ENCODE peak calls at places on chromosome 19, in ten cellular contexts. One of them, this sample, is unnamed.

GRCh38 chr19:4061683-4062575 is 4.8 kb downstream of the ZBTB7A start:
- DNase-seq in T-helper 9 cell: no peak
- DNase-seq in left ventricle myocardium inferior: no peak
- DNase-seq in ELR: no peak
- DNase-seq in ovary: no peak
- DNase-seq in neural progenitor cell: no peak
- DNase-seq in trophoblast cell: peak; percentile 91
- DNase-seq in AG09309: no peak
- DNase-seq in endothelial cell: no peak
- DNase-seq in activated CD4-positive, alpha-beta T cell treated with anti-CD3 and anti-CD28 coated beads for 48 hours: no peak
- DNase-seq in this sample: peak; percentile 95

GRCh38 chr19:29735821-29736220 is 20.8 kb upstream of the C19orf12 start:
- DNase-seq in T-helper 9 cell: no peak
- DNase-seq in left ventricle myocardium inferior: no peak
- DNase-seq in ELR: no peak
- DNase-seq in ovary: no peak
- DNase-seq in neural progenitor cell: no peak
- DNase-seq in trophoblast cell: peak; percentile 90
- DNase-seq in AG09309: no peak
- DNase-seq in endothelial cell: no peak
- DNase-seq in activated CD4-positive, alpha-beta T cell treated with anti-CD3 and anti-CD28 coated beads for 48 hours: no peak
- DNase-seq in this sample: no peak

GRCh38 chr19:14058182-14059092 is 3.4 kb downstream of the PALM3 start:
- DNase-seq in T-helper 9 cell: no peak
- DNase-seq in left ventricle myocardium inferior: no peak
- DNase-seq in ELR: no peak
- DNase-seq in ovary: no peak
- DNase-seq in neural progenitor cell: no peak
- DNase-seq in trophoblast cell: no peak
- DNase-seq in AG09309: no peak
- DNase-seq in endothelial cell: no peak
- DNase-seq in activated CD4-positive, alpha-beta T cell treated with anti-CD3 and anti-CD28 coated beads for 48 hours: no peak
- DNase-seq in this sample: no peak

GRCh38 chr19:33241530-33242101 is 16.0 kb upstream of the SLC7A10 start:
- DNase-seq in T-helper 9 cell: no peak
- DNase-seq in left ventricle myocardium inferior: no peak
- DNase-seq in ELR: peak; percentile 17
- DNase-seq in ovary: no peak
- DNase-seq in neural progenitor cell: peak; percentile 55
- DNase-seq in trophoblast cell: no peak
- DNase-seq in AG09309: no peak
- DNase-seq in endothelial cell: no peak
- DNase-seq in activated CD4-positive, alpha-beta T cell treated with anti-CD3 and anti-CD28 coated beads for 48 hours: peak; percentile 29
- DNase-seq in this sample: peak; percentile 49

GRCh38 chr19:40921005-40921897 is 39.2 kb upstream of the CYP2A7 start:
- DNase-seq in T-helper 9 cell: no peak
- DNase-seq in left ventricle myocardium inferior: no peak
- DNase-seq in ELR: peak; percentile 17
- DNase-seq in ovary: peak; percentile 68
- DNase-seq in neural progenitor cell: no peak
- DNase-seq in trophoblast cell: no peak
- DNase-seq in AG09309: no peak
- DNase-seq in endothelial cell: no peak
- DNase-seq in activated CD4-positive, alpha-beta T cell treated with anti-CD3 and anti-CD28 coated beads for 48 hours: no peak
- DNase-seq in this sample: no peak

GRCh38 chr19:35558400-35559280 is 4.8 kb downstream of the ATP4A start:
- DNase-seq in T-helper 9 cell: no peak
- DNase-seq in left ventricle myocardium inferior: no peak
- DNase-seq in ELR: no peak
- DNase-seq in ovary: no peak
- DNase-seq in neural progenitor cell: no peak
- DNase-seq in trophoblast cell: no peak
- DNase-seq in AG09309: no peak
- DNase-seq in endothelial cell: no peak
- DNase-seq in activated CD4-positive, alpha-beta T cell treated with anti-CD3 and anti-CD28 coated beads for 48 hours: no peak
- DNase-seq in this sample: no peak

GRCh38 chr19:46006411-46006810 is 11.1 kb downstream of the CCDC61 start:
- DNase-seq in T-helper 9 cell: no peak
- DNase-seq in left ventricle myocardium inferior: no peak
- DNase-seq in ELR: no peak
- DNase-seq in ovary: no peak
- DNase-seq in neural progenitor cell: no peak
- DNase-seq in trophoblast cell: no peak
- DNase-seq in AG09309: no peak
- DNase-seq in endothelial cell: no peak
- DNase-seq in activated CD4-positive, alpha-beta T cell treated with anti-CD3 and anti-CD28 coated beads for 48 hours: no peak
- DNase-seq in this sample: no peak

GRCh38 chr19:47068246-47068645 is 19.8 kb upstream of the TMEM160 start:
- DNase-seq in T-helper 9 cell: no peak
- DNase-seq in left ventricle myocardium inferior: no peak
- DNase-seq in ELR: no peak
- DNase-seq in ovary: no peak
- DNase-seq in neural progenitor cell: no peak
- DNase-seq in trophoblast cell: no peak
- DNase-seq in AG09309: no peak
- DNase-seq in endothelial cell: no peak
- DNase-seq in activated CD4-positive, alpha-beta T cell treated with anti-CD3 and anti-CD28 coated beads for 48 hours: no peak
- DNase-seq in this sample: no peak

GRCh38 chr19:13314761-13315160 is 164.6 kb downstream of the IER2 start:
- DNase-seq in T-helper 9 cell: no peak
- DNase-seq in left ventricle myocardium inferior: no peak
- DNase-seq in ELR: no peak
- DNase-seq in ovary: no peak
- DNase-seq in neural progenitor cell: no peak
- DNase-seq in trophoblast cell: no peak
- DNase-seq in AG09309: no peak
- DNase-seq in endothelial cell: no peak
- DNase-seq in activated CD4-positive, alpha-beta T cell treated with anti-CD3 and anti-CD28 coated beads for 48 hours: no peak
- DNase-seq in this sample: no peak

GRCh38 chr19:23436318-23436717 is 41.0 kb upstream of the ZNF91 start:
- DNase-seq in T-helper 9 cell: no peak
- DNase-seq in left ventricle myocardium inferior: no peak
- DNase-seq in ELR: no peak
- DNase-seq in ovary: no peak
- DNase-seq in neural progenitor cell: no peak
- DNase-seq in trophoblast cell: no peak
- DNase-seq in AG09309: no peak
- DNase-seq in endothelial cell: no peak
- DNase-seq in activated CD4-positive, alpha-beta T cell treated with anti-CD3 and anti-CD28 coated beads for 48 hours: peak; percentile 37
- DNase-seq in this sample: peak; percentile 17

GRCh38 chr19:16266586-16266942 is 58.1 kb upstream of the KLF2 start:
- DNase-seq in T-helper 9 cell: peak; percentile 51
- DNase-seq in left ventricle myocardium inferior: no peak
- DNase-seq in ELR: no peak
- DNase-seq in ovary: no peak
- DNase-seq in neural progenitor cell: no peak
- DNase-seq in trophoblast cell: no peak
- DNase-seq in AG09309: no peak
- DNase-seq in endothelial cell: no peak
- DNase-seq in activated CD4-positive, alpha-beta T cell treated with anti-CD3 and anti-CD28 coated beads for 48 hours: peak; percentile 67
- DNase-seq in this sample: no peak

GRCh38 chr19:4390017-4390861 is 10.1 kb downstream of the SH3GL1 start:
- DNase-seq in T-helper 9 cell: no peak
- DNase-seq in left ventricle myocardium inferior: peak; percentile 55
- DNase-seq in ELR: peak; percentile 32
- DNase-seq in ovary: no peak
- DNase-seq in neural progenitor cell: peak; percentile 87
- DNase-seq in trophoblast cell: no peak
- DNase-seq in AG09309: no peak
- DNase-seq in endothelial cell: peak; percentile 54
- DNase-seq in activated CD4-positive, alpha-beta T cell treated with anti-CD3 and anti-CD28 coated beads for 48 hours: no peak
- DNase-seq in this sample: peak; percentile 41

GRCh38 chr19:49200238-49200862 is 42.8 kb downstream of the TRPM4 start:
- DNase-seq in T-helper 9 cell: no peak
- DNase-seq in left ventricle myocardium inferior: no peak
- DNase-seq in ELR: peak; percentile 47
- DNase-seq in ovary: no peak
- DNase-seq in neural progenitor cell: no peak
- DNase-seq in trophoblast cell: no peak
- DNase-seq in AG09309: no peak
- DNase-seq in endothelial cell: no peak
- DNase-seq in activated CD4-positive, alpha-beta T cell treated with anti-CD3 and anti-CD28 coated beads for 48 hours: peak; percentile 61
- DNase-seq in this sample: peak; percentile 20

GRCh38 chr19:50794074-50794777 is 4.0 kb downstream of the ACP4 start:
- DNase-seq in T-helper 9 cell: no peak
- DNase-seq in left ventricle myocardium inferior: no peak
- DNase-seq in ELR: peak; percentile 65
- DNase-seq in ovary: no peak
- DNase-seq in neural progenitor cell: no peak
- DNase-seq in trophoblast cell: no peak
- DNase-seq in AG09309: no peak
- DNase-seq in endothelial cell: no peak
- DNase-seq in activated CD4-positive, alpha-beta T cell treated with anti-CD3 and anti-CD28 coated beads for 48 hours: peak; percentile 53
- DNase-seq in this sample: peak; percentile 84

GRCh38 chr19:16199275-16199932 is 1.7 kb downstream of the AP1M1 start:
- DNase-seq in T-helper 9 cell: no peak
- DNase-seq in left ventricle myocardium inferior: no peak
- DNase-seq in ELR: no peak
- DNase-seq in ovary: no peak
- DNase-seq in neural progenitor cell: no peak
- DNase-seq in trophoblast cell: no peak
- DNase-seq in AG09309: no peak
- DNase-seq in endothelial cell: no peak
- DNase-seq in activated CD4-positive, alpha-beta T cell treated with anti-CD3 and anti-CD28 coated beads for 48 hours: no peak
- DNase-seq in this sample: no peak

GRCh38 chr19:10517760-10518443 is 655 bp upstream of the S1PR5 start:
- DNase-seq in T-helper 9 cell: no peak
- DNase-seq in left ventricle myocardium inferior: no peak
- DNase-seq in ELR: peak; percentile 43
- DNase-seq in ovary: no peak
- DNase-seq in neural progenitor cell: peak; percentile 39
- DNase-seq in trophoblast cell: no peak
- DNase-seq in AG09309: no peak
- DNase-seq in endothelial cell: no peak
- DNase-seq in activated CD4-positive, alpha-beta T cell treated with anti-CD3 and anti-CD28 coated beads for 48 hours: peak; percentile 19
- DNase-seq in this sample: no peak

GRCh38 chr19:33795370-33796163 is 1.1 kb upstream of the KCTD15 start:
- DNase-seq in T-helper 9 cell: peak; percentile 43
- DNase-seq in left ventricle myocardium inferior: peak; percentile 88
- DNase-seq in ELR: peak; percentile 72
- DNase-seq in ovary: peak; percentile 93
- DNase-seq in neural progenitor cell: peak; percentile 97
- DNase-seq in trophoblast cell: peak; percentile 51
- DNase-seq in AG09309: no peak
- DNase-seq in endothelial cell: peak; percentile 95
- DNase-seq in activated CD4-positive, alpha-beta T cell treated with anti-CD3 and anti-CD28 coated beads for 48 hours: peak; percentile 71
- DNase-seq in this sample: peak; percentile 86

GRCh38 chr19:38247734-38248268 is 8.4 kb downstream of the PPP1R14A start:
- DNase-seq in T-helper 9 cell: no peak
- DNase-seq in left ventricle myocardium inferior: no peak
- DNase-seq in ELR: no peak
- DNase-seq in ovary: no peak
- DNase-seq in neural progenitor cell: no peak
- DNase-seq in trophoblast cell: no peak
- DNase-seq in AG09309: no peak
- DNase-seq in endothelial cell: no peak
- DNase-seq in activated CD4-positive, alpha-beta T cell treated with anti-CD3 and anti-CD28 coated beads for 48 hours: no peak
- DNase-seq in this sample: peak; percentile 53

GRCh38 chr19:24033962-24034342 is 53.0 kb upstream of the ZNF254 start:
- DNase-seq in T-helper 9 cell: peak; percentile 8
- DNase-seq in left ventricle myocardium inferior: peak; percentile 30
- DNase-seq in ELR: peak; percentile 71
- DNase-seq in ovary: peak; percentile 54
- DNase-seq in neural progenitor cell: peak; percentile 46
- DNase-seq in trophoblast cell: peak; percentile 83
- DNase-seq in AG09309: peak; percentile 29
- DNase-seq in endothelial cell: peak; percentile 33
- DNase-seq in activated CD4-positive, alpha-beta T cell treated with anti-CD3 and anti-CD28 coated beads for 48 hours: peak; percentile 45
- DNase-seq in this sample: peak; percentile 21

GRCh38 chr19:46221981-46222610 is 7.4 kb upstream of the IGFL1 start:
- DNase-seq in T-helper 9 cell: no peak
- DNase-seq in left ventricle myocardium inferior: peak; percentile 29
- DNase-seq in ELR: peak; percentile 35
- DNase-seq in ovary: peak; percentile 84
- DNase-seq in neural progenitor cell: no peak
- DNase-seq in trophoblast cell: peak; percentile 59
- DNase-seq in AG09309: no peak
- DNase-seq in endothelial cell: no peak
- DNase-seq in activated CD4-positive, alpha-beta T cell treated with anti-CD3 and anti-CD28 coated beads for 48 hours: no peak
- DNase-seq in this sample: no peak

GRCh38 chr19:19366691-19367396 is 38.6 kb upstream of the GATAD2A start:
- DNase-seq in T-helper 9 cell: peak; percentile 60
- DNase-seq in left ventricle myocardium inferior: peak; percentile 58
- DNase-seq in ELR: peak; percentile 80
- DNase-seq in ovary: peak; percentile 65
- DNase-seq in neural progenitor cell: peak; percentile 84
- DNase-seq in trophoblast cell: peak; percentile 92
- DNase-seq in AG09309: no peak
- DNase-seq in endothelial cell: peak; percentile 72
- DNase-seq in activated CD4-positive, alpha-beta T cell treated with anti-CD3 and anti-CD28 coated beads for 48 hours: peak; percentile 81
- DNase-seq in this sample: peak; percentile 89

GRCh38 chr19:45693168-45693788 is 812 bp downstream of the QPCTL start:
- DNase-seq in T-helper 9 cell: peak; percentile 73
- DNase-seq in left ventricle myocardium inferior: peak; percentile 79
- DNase-seq in ELR: peak; percentile 83
- DNase-seq in ovary: peak; percentile 84
- DNase-seq in neural progenitor cell: peak; percentile 88
- DNase-seq in trophoblast cell: peak; percentile 68
- DNase-seq in AG09309: no peak
- DNase-seq in endothelial cell: peak; percentile 87
- DNase-seq in activated CD4-positive, alpha-beta T cell treated with anti-CD3 and anti-CD28 coated beads for 48 hours: peak; percentile 89
- DNase-seq in this sample: peak; percentile 81

GRCh38 chr19:8988204-8988603 is 22.0 kb downstream of the MUC16 start:
- DNase-seq in T-helper 9 cell: peak; percentile 29
- DNase-seq in left ventricle myocardium inferior: no peak
- DNase-seq in ELR: no peak
- DNase-seq in ovary: no peak
- DNase-seq in neural progenitor cell: peak; percentile 15
- DNase-seq in trophoblast cell: peak; percentile 77
- DNase-seq in AG09309: no peak
- DNase-seq in endothelial cell: no peak
- DNase-seq in activated CD4-positive, alpha-beta T cell treated with anti-CD3 and anti-CD28 coated beads for 48 hours: peak; percentile 60
- DNase-seq in this sample: peak; percentile 14

GRCh38 chr19:35935911-35936737 is at the start of gene LRFN3:
- DNase-seq in T-helper 9 cell: peak; percentile 33
- DNase-seq in left ventricle myocardium inferior: peak; percentile 78
- DNase-seq in ELR: peak; percentile 75
- DNase-seq in ovary: peak; percentile 82
- DNase-seq in neural progenitor cell: peak; percentile 95
- DNase-seq in trophoblast cell: peak; percentile 65
- DNase-seq in AG09309: no peak
- DNase-seq in endothelial cell: peak; percentile 74
- DNase-seq in activated CD4-positive, alpha-beta T cell treated with anti-CD3 and anti-CD28 coated beads for 48 hours: peak; percentile 74
- DNase-seq in this sample: peak; percentile 89

GRCh38 chr19:35240322-35240721 is 8.5 kb upstream of the LSR start:
- DNase-seq in T-helper 9 cell: no peak
- DNase-seq in left ventricle myocardium inferior: no peak
- DNase-seq in ELR: no peak
- DNase-seq in ovary: no peak
- DNase-seq in neural progenitor cell: no peak
- DNase-seq in trophoblast cell: no peak
- DNase-seq in AG09309: no peak
- DNase-seq in endothelial cell: no peak
- DNase-seq in activated CD4-positive, alpha-beta T cell treated with anti-CD3 and anti-CD28 coated beads for 48 hours: no peak
- DNase-seq in this sample: no peak

GRCh38 chr19:49109051-49109450 is 5.1 kb upstream of the LIN7B start:
- DNase-seq in T-helper 9 cell: no peak
- DNase-seq in left ventricle myocardium inferior: no peak
- DNase-seq in ELR: no peak
- DNase-seq in ovary: no peak
- DNase-seq in neural progenitor cell: no peak
- DNase-seq in trophoblast cell: no peak
- DNase-seq in AG09309: no peak
- DNase-seq in endothelial cell: no peak
- DNase-seq in activated CD4-positive, alpha-beta T cell treated with anti-CD3 and anti-CD28 coated beads for 48 hours: no peak
- DNase-seq in this sample: no peak

GRCh38 chr19:16679811-16680210 is 18.9 kb downstream of the TMEM38A start:
- DNase-seq in T-helper 9 cell: no peak
- DNase-seq in left ventricle myocardium inferior: no peak
- DNase-seq in ELR: no peak
- DNase-seq in ovary: no peak
- DNase-seq in neural progenitor cell: no peak
- DNase-seq in trophoblast cell: no peak
- DNase-seq in AG09309: no peak
- DNase-seq in endothelial cell: no peak
- DNase-seq in activated CD4-positive, alpha-beta T cell treated with anti-CD3 and anti-CD28 coated beads for 48 hours: no peak
- DNase-seq in this sample: no peak

GRCh38 chr19:33461256-33462111 is 60.1 kb downstream of the PEPD start:
- DNase-seq in T-helper 9 cell: no peak
- DNase-seq in left ventricle myocardium inferior: no peak
- DNase-seq in ELR: no peak
- DNase-seq in ovary: peak; percentile 26
- DNase-seq in neural progenitor cell: no peak
- DNase-seq in trophoblast cell: no peak
- DNase-seq in AG09309: no peak
- DNase-seq in endothelial cell: no peak
- DNase-seq in activated CD4-positive, alpha-beta T cell treated with anti-CD3 and anti-CD28 coated beads for 48 hours: no peak
- DNase-seq in this sample: no peak